ENCODE peak calls at places on chromosomes 2 and 18, in four cellular contexts. One of them, this sample, is unnamed.

GRCh38 chr2:237062585-237062984 is 23.1 kb upstream of the COPS8 start:
- DNase-seq in epithelial cell of esophagus: no peak
- DNase-seq in tibial nerve: no peak
- DNase-seq in fibroblast of lung: no peak
- DNase-seq in this sample: no peak

GRCh38 chr18:56139792-56140254 is 498.6 kb downstream of the TXNL1 start:
- DNase-seq in fibroblast of lung: peak
- DNase-seq in tibial nerve: no peak
- DNase-seq in epithelial cell of esophagus: no peak
- DNase-seq in this sample: no peak

GRCh38 chr18:54777118-54777791 is 51.0 kb upstream of the RAB27B start:
- DNase-seq in fibroblast of lung: no peak
- DNase-seq in tibial nerve: no peak
- DNase-seq in epithelial cell of esophagus: no peak
- DNase-seq in this sample: no peak

GRCh38 chr2:54680397-54681032 is 42.9 kb upstream of the EML6 start:
- DNase-seq in tibial nerve: no peak
- DNase-seq in epithelial cell of esophagus: no peak
- DNase-seq in fibroblast of lung: no peak
- DNase-seq in this sample: no peak

GRCh38 chr2:146238254-146238961 is 1606.4 kb upstream of the ACVR2A start:
- DNase-seq in tibial nerve: no peak
- DNase-seq in fibroblast of lung: no peak
- DNase-seq in epithelial cell of esophagus: no peak
- DNase-seq in this sample: no peak

GRCh38 chr18:51137891-51138290 is 59.6 kb downstream of the MEX3C start:
- DNase-seq in fibroblast of lung: no peak
- DNase-seq in tibial nerve: no peak
- DNase-seq in epithelial cell of esophagus: peak
- DNase-seq in this sample: no peak

GRCh38 chr2:201433389-201433995 is 17.8 kb downstream of the TRAK2 start:
- DNase-seq in fibroblast of lung: no peak
- DNase-seq in epithelial cell of esophagus: no peak
- DNase-seq in tibial nerve: no peak
- DNase-seq in this sample: no peak

GRCh38 chr2:170974304-170974993 is 45.4 kb downstream of the GORASP2 start:
- DNase-seq in fibroblast of lung: no peak
- DNase-seq in epithelial cell of esophagus: peak
- DNase-seq in tibial nerve: no peak
- DNase-seq in this sample: no peak

GRCh38 chr2:53033416-53033815 is 734.2 kb upstream of the CHAC2 start:
- DNase-seq in fibroblast of lung: peak
- DNase-seq in tibial nerve: no peak
- DNase-seq in epithelial cell of esophagus: no peak
- DNase-seq in this sample: no peak

GRCh38 chr18:9627642-9628041 is 13.3 kb upstream of the PPP4R1 start:
- DNase-seq in epithelial cell of esophagus: peak
- DNase-seq in fibroblast of lung: no peak
- DNase-seq in tibial nerve: no peak
- DNase-seq in this sample: no peak

GRCh38 chr2:8803658-8804379 is 33.6 kb downstream of the KIDINS220 start:
- DNase-seq in fibroblast of lung: peak
- DNase-seq in epithelial cell of esophagus: peak
- DNase-seq in tibial nerve: no peak
- DNase-seq in this sample: peak

GRCh38 chr18:42561521-42561920 is 554.0 kb downstream of the RIT2 start:
- DNase-seq in fibroblast of lung: no peak
- DNase-seq in tibial nerve: no peak
- DNase-seq in epithelial cell of esophagus: no peak
- DNase-seq in this sample: no peak

GRCh38 chr18:51150430-51150746 is 47.1 kb downstream of the MEX3C start:
- DNase-seq in fibroblast of lung: no peak
- DNase-seq in tibial nerve: no peak
- DNase-seq in epithelial cell of esophagus: no peak
- DNase-seq in this sample: no peak

GRCh38 chr2:99988567-99988966 is 153.8 kb downstream of the AFF3 start:
- DNase-seq in fibroblast of lung: no peak
- DNase-seq in epithelial cell of esophagus: no peak
- DNase-seq in tibial nerve: no peak
- DNase-seq in this sample: no peak

GRCh38 chr2:237996041-237996593 is 29.3 kb downstream of the UBE2F start:
- DNase-seq in epithelial cell of esophagus: no peak
- DNase-seq in fibroblast of lung: peak
- DNase-seq in tibial nerve: no peak
- DNase-seq in this sample: no peak

GRCh38 chr2:206442854-206443734 is at the start of gene ADAM23:
- DNase-seq in tibial nerve: no peak
- DNase-seq in epithelial cell of esophagus: peak
- DNase-seq in fibroblast of lung: peak
- DNase-seq in this sample: no peak
- TF ChIP-seq CTCF in tibial nerve: no peak
- TF ChIP-seq CTCF in epithelial cell of esophagus: no peak
- TF ChIP-seq CTCF in fibroblast of lung: no peak
- TF ChIP-seq CTCF in this sample: no peak

GRCh38 chr2:175181104-175181876 is at the start of gene ATP5MC3:
- DNase-seq in fibroblast of lung: peak
- DNase-seq in epithelial cell of esophagus: peak
- DNase-seq in tibial nerve: peak
- DNase-seq in this sample: peak
- TF ChIP-seq CTCF in fibroblast of lung: peak
- TF ChIP-seq CTCF in epithelial cell of esophagus: peak
- TF ChIP-seq CTCF in tibial nerve: no peak
- TF ChIP-seq CTCF in this sample: no peak

DNA sequence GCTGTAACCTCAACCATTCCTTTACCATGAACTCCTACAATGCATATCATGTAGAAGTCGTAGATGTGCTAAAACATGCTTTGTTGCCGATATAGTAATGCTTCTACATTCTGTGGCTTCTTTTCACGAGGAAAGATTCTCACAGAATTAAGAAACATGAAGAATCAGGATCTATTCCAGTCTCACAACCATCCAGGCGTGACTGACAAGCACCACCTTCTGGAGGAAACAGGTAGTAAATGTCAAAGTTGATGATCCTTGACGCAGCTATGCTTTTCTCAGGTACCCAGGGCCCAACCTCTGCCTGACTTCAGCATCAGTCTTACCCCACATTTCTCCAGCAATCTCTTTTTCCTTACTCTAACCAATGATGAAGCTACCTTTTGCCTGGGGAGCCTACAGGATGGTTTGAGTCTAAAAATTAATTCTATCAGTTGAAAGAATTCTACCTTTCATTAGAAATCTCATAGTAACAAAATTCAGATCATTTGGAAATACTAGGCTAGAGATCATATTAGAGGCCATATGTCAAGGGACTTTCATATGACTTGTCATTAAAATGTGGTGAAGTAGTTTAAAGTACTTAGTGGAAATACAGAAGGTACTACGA is 123.3 kb upstream of the RND3 start:
- DNase-seq in fibroblast of lung: peak
- DNase-seq in tibial nerve: no peak
- DNase-seq in epithelial cell of esophagus: peak
- DNase-seq in this sample: peak
- TF ChIP-seq CTCF in fibroblast of lung: peak
- TF ChIP-seq CTCF in tibial nerve: peak
- TF ChIP-seq CTCF in epithelial cell of esophagus: peak
- TF ChIP-seq CTCF in this sample: peak

GRCh38 chr2:207930747-207931146 is 94.6 kb downstream of the PLEKHM3 start:
- DNase-seq in fibroblast of lung: no peak
- DNase-seq in epithelial cell of esophagus: peak
- DNase-seq in tibial nerve: no peak
- DNase-seq in this sample: peak
- TF ChIP-seq CTCF in fibroblast of lung: no peak
- TF ChIP-seq CTCF in epithelial cell of esophagus: no peak
- TF ChIP-seq CTCF in tibial nerve: no peak
- TF ChIP-seq CTCF in this sample: no peak

GRCh38 chr2:39513641-39514094 is 76.6 kb upstream of the MAP4K3 start:
- DNase-seq in epithelial cell of esophagus: peak
- DNase-seq in tibial nerve: peak
- DNase-seq in fibroblast of lung: peak
- DNase-seq in this sample: peak
- TF ChIP-seq CTCF in epithelial cell of esophagus: peak
- TF ChIP-seq CTCF in tibial nerve: peak
- TF ChIP-seq CTCF in fibroblast of lung: peak
- TF ChIP-seq CTCF in this sample: peak

GRCh38 chr2:40448476-40449079 is 3.3 kb downstream of the SLC8A1 start:
- DNase-seq in fibroblast of lung: peak
- DNase-seq in tibial nerve: no peak
- DNase-seq in epithelial cell of esophagus: peak
- DNase-seq in this sample: peak
- TF ChIP-seq CTCF in fibroblast of lung: peak
- TF ChIP-seq CTCF in tibial nerve: peak
- TF ChIP-seq CTCF in epithelial cell of esophagus: peak
- TF ChIP-seq CTCF in this sample: peak

DNA sequence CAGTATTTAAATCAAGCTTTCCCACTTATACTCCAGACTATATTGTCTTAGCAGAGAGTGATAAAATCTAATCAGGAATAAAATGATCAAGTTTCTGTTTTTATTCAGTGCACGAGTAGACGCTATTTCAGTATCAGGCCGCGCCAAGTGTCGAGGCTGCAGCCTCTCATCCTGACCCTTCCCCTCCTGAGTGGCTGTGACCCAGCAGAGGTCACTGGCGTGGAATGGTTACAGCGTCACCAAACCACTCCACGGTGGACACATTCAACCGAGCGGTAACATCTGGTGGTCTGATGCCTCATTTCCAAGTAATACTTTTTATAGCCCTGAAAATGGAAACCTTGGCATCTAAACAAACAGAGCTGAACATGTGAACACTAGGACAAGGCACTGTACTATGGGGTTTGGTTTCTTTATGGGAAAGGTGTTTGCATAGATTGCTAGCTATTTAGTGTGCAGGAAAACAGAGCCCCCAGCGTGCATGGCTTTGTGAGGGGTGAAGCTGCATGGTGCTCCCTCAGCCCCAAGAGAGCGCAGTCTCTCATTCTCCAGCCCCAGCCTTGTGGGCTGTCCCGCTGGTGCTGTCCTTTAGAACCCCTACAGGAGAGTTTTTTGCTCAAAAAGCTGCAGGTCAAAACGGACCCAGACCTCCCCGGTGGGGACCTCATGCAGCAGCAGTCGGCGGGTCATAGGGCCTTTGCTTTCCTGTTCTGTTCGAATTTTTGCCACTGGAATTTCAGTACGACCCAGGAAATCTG is 28.4 kb downstream of the FAM228A start:
- DNase-seq in tibial nerve: no peak
- DNase-seq in fibroblast of lung: no peak
- DNase-seq in epithelial cell of esophagus: no peak
- DNase-seq in this sample: no peak
- TF ChIP-seq CTCF in tibial nerve: no peak
- TF ChIP-seq CTCF in fibroblast of lung: no peak
- TF ChIP-seq CTCF in epithelial cell of esophagus: no peak
- TF ChIP-seq CTCF in this sample: no peak

GRCh38 chr18:67715567-67715966 is 199.0 kb upstream of the DSEL start:
- DNase-seq in epithelial cell of esophagus: no peak
- DNase-seq in fibroblast of lung: no peak
- DNase-seq in tibial nerve: no peak
- DNase-seq in this sample: no peak

GRCh38 chr18:67705748-67706147 is 189.2 kb upstream of the DSEL start:
- DNase-seq in epithelial cell of esophagus: peak
- DNase-seq in tibial nerve: no peak
- DNase-seq in fibroblast of lung: peak
- DNase-seq in this sample: no peak

GRCh38 chr18:67710639-67711038 is 194.1 kb upstream of the DSEL start:
- DNase-seq in tibial nerve: no peak
- DNase-seq in epithelial cell of esophagus: peak
- DNase-seq in fibroblast of lung: no peak
- DNase-seq in this sample: no peak
- TF ChIP-seq CTCF in tibial nerve: peak
- TF ChIP-seq CTCF in epithelial cell of esophagus: peak
- TF ChIP-seq CTCF in fibroblast of lung: peak
- TF ChIP-seq CTCF in this sample: no peak

This sample was measured in HCT116.